ENCODE peak calls at places on chromosomes 6 and 20, in four cellular contexts. R is GM23248, L is IMR-90, W is mesendoderm. S is an unnamed sample.

GRCh38 chr6:3628143-3628840 is 123.2 kb downstream of the PXDC1 start:
- DNase-seq in W (no peak), R (peak), L (no peak), S (no peak)

GRCh38 chr6:51019785-51020184 is 201.1 kb downstream of the TFAP2B start:
- DNase-seq in R (no peak), W (no peak), L (no peak), S (no peak)

GRCh38 chr20:36472656-36473071 is 68.7 kb upstream of the MYL9 start:
- DNase-seq in R (peak), W (peak), L (no peak), S (peak)

GRCh38 chr6:106122306-106122940 is 36.3 kb downstream of the PRDM1 start:
- DNase-seq in L (no peak), W (no peak), R (no peak), S (no peak)

GRCh38 chr20:4916991-4917881 is 84.1 kb downstream of the SLC23A2 start:
- DNase-seq in L (peak), W (no peak), R (peak), S (no peak)

GRCh38 chr20:36501367-36502006 is 39.8 kb upstream of the MYL9 start:
- DNase-seq in R (no peak), L (no peak), W (no peak), S (no peak)

GRCh38 chr6:104462811-104463599 is 396.7 kb downstream of the HACE1 start:
- DNase-seq in R (no peak), L (no peak), W (no peak), S (no peak)

GRCh38 chr20:50292324-50293243 is 102.0 kb downstream of the CEBPB start:
- DNase-seq in W (peak), L (peak), R (peak), S (peak)

GRCh38 chr20:44319880-44320422 is 8.9 kb upstream of the FITM2 start:
- DNase-seq in W (no peak), R (no peak), L (no peak), S (no peak)

GRCh38 chr6:134063121-134063965 is 10.9 kb upstream of the SLC2A12 start:
- DNase-seq in W (peak), L (peak), R (no peak), S (peak)

GRCh38 chr6:134061440-134061839 is 9.0 kb upstream of the SLC2A12 start:
- DNase-seq in R (no peak), W (no peak), L (no peak), S (no peak)

GRCh38 chr6:134064461-134064860 is 12.0 kb upstream of the SLC2A12 start:
- DNase-seq in L (no peak), W (no peak), R (no peak), S (no peak)

GRCh38 chr6:134065706-134066105 is 13.3 kb upstream of the SLC2A12 start:
- DNase-seq in L (peak), R (peak), W (peak), S (peak)

DNA sequence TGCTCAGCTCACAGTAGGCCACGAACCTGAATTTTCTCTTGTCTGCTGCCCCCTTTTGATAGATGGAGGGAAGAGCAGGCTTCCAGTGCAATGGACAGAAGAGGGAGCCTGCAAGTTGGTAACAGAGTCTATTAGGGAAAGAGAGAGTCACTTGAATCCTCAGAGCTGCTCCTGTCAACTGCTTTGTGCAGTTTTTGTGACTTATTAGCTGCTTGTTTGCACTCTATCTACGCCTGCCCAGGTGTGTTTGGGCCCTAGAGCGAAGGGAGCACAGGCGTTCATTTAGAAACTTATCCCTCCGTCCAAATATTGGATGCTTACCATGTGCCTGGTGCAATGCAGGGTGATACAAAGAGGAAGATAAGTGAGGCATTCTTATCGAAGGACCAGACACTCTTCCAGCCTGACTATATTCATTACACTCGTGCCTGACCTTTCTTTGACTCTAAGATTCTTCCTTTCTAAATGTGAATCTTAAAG is 11.6 kb upstream of the SLC2A12 start:
- DNase-seq in W (peak), R (peak), L (peak), S (peak)
- H3K27ac ChIP-seq in W (no peak), R (no peak), L (no peak), S (no peak)

DNA sequence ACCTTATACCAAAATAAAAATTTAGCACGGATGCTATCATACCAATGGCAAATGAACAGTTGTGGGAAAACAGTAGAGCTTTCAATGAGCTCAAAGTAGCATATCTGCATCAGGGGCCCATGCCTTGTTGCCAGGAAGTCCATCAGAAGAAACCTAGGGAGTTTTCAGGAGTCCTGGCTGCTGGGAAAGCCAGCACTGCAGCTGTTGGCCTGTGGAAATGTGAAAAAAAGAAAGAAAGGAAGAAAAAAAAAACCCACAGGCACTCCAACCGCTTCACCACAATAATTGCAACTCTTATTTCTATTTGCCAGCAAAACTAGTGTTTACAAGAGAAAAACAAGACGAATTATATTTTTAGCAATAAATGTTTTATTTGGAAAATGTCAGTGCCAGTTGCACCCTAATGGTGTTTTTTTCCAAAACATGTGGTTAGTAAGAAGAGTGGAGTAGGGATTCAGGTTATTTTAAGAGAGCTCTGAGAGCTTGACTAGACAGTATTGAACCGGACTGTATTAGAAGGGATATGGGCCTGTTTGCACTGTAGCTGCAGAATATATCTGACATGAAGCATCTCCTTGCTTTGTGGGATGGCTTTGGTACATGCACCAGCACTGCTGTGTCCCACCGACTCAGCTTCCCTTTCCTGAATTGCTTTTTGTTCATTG is 137.3 kb downstream of the CCDC170 start:
- DNase-seq in L (no peak), R (no peak), W (no peak), S (no peak)
- H3K27ac ChIP-seq in L (no peak), R (no peak), W (no peak), S (no peak)

GRCh38 chr6:26537846-26538571 is at the start of gene HMGN4:
- DNase-seq in W (peak), L (peak), R (peak), S (peak)

GRCh38 chr6:26534681-26535465 is 3.3 kb upstream of the HMGN4 start:
- DNase-seq in L (no peak), W (no peak), R (no peak), S (no peak)

GRCh38 chr6:26538572-26538902 is 371 bp downstream of the HMGN4 start:
- DNase-seq in R (no peak), W (peak), L (peak), S (no peak)

GRCh38 chr6:26537160-26537845 is 863 bp upstream of the HMGN4 start:
- DNase-seq in L (peak), W (peak), R (peak), S (peak)

GRCh38 chr6:26536571-26537159 is 1.5 kb upstream of the HMGN4 start:
- DNase-seq in W (peak), L (peak), R (peak), S (peak)
- H3K27ac ChIP-seq in W (no peak), L (peak), R (peak), S (peak)

DNA sequence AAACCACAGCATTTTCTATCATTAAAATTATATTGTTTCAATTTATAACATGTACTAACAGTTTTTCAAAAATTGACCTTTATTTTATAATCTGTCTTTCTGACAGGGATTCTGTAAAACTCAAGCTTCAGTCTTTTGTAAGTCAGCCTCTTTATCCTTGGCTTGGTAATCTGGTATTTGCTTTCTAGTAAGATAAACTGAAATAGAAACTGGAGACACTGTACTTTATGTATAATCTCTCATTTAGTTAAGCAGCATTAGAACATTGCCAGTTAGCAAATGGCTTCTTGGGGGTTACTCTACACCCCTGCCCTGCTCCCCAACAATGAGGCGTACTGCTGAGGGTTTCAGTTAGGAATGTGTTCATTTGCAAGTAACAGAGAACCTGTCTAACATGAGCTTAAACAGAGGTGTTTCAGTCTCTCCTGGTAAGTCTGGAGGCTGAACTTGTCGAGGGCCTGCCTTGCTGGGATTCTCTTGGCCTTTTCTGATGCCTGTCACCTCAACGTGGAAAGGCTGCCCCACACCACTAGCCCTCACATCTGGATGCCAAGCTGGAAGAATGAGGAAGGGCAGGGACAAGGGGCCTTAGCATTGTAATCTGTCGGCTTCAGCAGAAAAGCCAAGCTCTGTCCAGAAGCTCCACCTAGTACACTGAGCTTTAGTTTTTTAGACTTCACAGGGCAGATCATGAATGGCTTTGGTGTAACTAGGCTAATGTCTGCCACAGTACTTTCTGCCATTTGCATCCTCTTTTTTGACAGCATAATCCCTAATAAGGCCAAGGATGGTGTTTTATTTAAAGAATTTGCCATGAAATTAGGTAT is 34.8 kb downstream of the SH3BGRL2 start:
- DNase-seq in R (no peak), L (no peak), W (no peak), S (no peak)
- H3K27ac ChIP-seq in R (no peak), L (no peak), W (no peak), S (no peak)

GRCh38 chr6:37516920-37517405 is 17.3 kb upstream of the CCDC167 start:
- DNase-seq in L (no peak), W (no peak), R (no peak), S (no peak)

GRCh38 chr6:37517411-37517812 is 17.7 kb upstream of the CCDC167 start:
- DNase-seq in W (no peak), R (peak), L (no peak), S (no peak)

GRCh38 chr6:37515712-37516075 is 16.0 kb upstream of the CCDC167 start:
- DNase-seq in L (no peak), W (no peak), R (no peak), S (no peak)

GRCh38 chr6:37514840-37515239 is 15.1 kb upstream of the CCDC167 start:
- DNase-seq in R (no peak), W (no peak), L (no peak), S (no peak)

DNA sequence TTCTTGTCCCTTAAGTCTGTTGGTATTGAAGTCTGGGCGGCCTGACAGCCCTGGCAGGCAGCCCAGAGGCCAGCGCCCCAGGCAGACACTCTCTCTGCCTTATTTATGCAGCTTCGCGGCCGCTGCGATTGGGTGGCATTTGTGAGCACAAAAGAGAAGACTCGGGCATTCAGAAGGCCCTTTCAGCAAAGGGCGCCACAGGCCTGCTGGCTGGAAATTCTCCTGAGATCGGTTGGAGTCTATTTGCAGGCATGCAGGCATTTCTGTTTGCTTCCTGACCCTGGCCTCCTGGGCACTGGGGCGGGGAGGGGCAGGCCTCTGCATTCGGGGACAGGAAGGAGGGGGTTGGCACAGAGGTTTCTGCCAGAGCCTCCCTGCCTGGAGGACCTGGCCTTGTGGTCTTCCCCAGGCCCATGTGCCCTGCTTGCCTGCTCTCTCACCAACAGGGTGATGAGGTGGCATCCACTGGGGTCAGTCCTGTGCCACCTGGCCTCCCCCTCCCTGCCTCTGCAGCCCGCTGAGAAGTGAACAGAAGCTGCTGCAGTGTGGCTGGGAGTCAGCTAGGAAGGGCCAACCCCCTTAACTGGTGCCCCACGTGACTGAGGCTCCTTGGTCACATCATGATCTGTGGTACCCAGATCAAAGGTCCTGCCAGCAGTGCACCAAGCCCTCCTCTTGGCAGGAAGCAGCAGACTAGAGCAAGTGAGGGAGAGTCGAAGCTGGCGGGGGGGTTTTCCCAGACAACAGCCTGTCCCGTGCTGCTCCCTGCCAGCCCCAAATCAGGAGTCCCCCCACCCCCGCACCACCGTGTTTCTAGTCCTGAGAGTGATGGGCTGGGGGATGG is 16.6 kb upstream of the CCDC167 start:
- DNase-seq in W (no peak), R (no peak), L (no peak), S (peak)
- H3K27ac ChIP-seq in W (no peak), R (no peak), L (no peak), S (peak)

DNA sequence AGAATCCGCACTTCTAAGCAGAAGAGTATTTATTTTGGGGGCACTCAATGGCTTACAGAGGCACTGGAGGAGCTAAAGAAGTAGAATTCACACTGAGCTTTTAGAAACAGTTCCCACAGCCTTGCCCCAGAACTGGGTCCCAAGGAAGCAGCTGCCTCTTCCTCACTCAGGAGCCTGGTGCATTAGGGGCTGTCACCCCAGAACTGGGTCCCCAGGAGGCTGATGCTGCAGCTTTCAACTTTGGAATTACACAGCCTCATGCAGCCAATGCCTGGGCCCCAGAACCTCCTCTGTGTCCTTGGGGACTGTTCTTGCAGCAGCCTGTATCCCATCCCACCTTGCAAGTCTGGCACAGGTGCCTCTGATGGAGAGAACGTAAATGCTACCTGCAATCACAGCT is 96.4 kb downstream of the DACT2 start:
- DNase-seq in L (no peak), W (no peak), R (no peak), S (no peak)
- H3K27ac ChIP-seq in L (no peak), W (no peak), R (no peak), S (no peak)

DNA sequence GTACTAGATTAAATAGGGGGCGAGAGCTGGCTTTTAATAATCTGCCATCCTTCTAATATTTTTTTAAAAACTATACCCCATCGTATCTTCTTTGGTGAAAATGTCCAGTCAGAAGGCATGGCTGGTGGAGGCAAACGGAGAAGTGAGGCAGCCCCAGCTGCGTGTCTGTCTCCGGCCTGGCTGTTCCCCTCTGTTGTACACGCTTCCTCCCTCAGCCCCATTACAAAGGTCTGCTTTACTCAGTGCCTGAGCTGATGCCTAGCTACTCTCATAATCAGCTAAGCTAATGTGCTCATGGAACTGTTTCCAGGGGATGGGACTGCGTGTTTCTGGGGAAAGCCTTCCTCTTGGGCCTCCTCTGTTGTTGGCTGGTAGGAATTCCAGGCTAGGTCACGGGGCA is 67.3 kb downstream of the PPP1R3G start:
- DNase-seq in W (no peak), L (no peak), R (no peak), S (no peak)
- H3K27ac ChIP-seq in W (no peak), L (no peak), R (peak), S (peak)

GRCh38 chr6:132669690-132670291 is 10.8 kb upstream of the TAAR1 start:
- DNase-seq in L (peak), R (peak), W (peak), S (no peak)

GRCh38 chr6:132675002-132675401 is 16.0 kb upstream of the TAAR1 start:
- DNase-seq in R (no peak), W (peak), L (no peak), S (peak)

GRCh38 chr6:132675749-132676148 is 16.8 kb upstream of the TAAR1 start:
- DNase-seq in L (no peak), R (no peak), W (no peak), S (no peak)

GRCh38 chr6:132673376-132674094 is 14.6 kb upstream of the TAAR1 start:
- DNase-seq in L (no peak), W (no peak), R (no peak), S (no peak)

GRCh38 chr6:132671295-132671694 is 12.3 kb upstream of the TAAR1 start:
- DNase-seq in R (no peak), W (no peak), L (no peak), S (no peak)
- H3K27ac ChIP-seq in R (no peak), W (no peak), L (no peak), S (no peak)

S was measured in endodermal cell.